ENCODE peak calls at places on chromosomes 2 and 18, in seven cellular contexts. V is fibroblast of villous mesenchyme, F is AG10803, U is pancreas, H is NB4, C is progenitor cell of endocrine pancreas, K is GM13977. M is an unnamed sample.

GRCh38 chr2:23492941-23493340 is 108.0 kb downstream of the KLHL29 start:
- DNase-seq in V (no peak), F (no peak), U (no peak), H (peak; percentile 34), C (no peak), K (no peak), M (no peak)

GRCh38 chr18:5630057-5630765 is 86.4 kb upstream of the EPB41L3 start:
- DNase-seq in V (peak; percentile 5), F (peak; percentile 16), U (peak; percentile 85), H (no peak), C (peak; percentile 64), K (peak; percentile 74), M (peak; percentile 69)

GRCh38 chr2:109457811-109458210 is 156.0 kb downstream of the SEPTIN10 start:
- DNase-seq in V (no peak), F (no peak), U (no peak), H (peak; percentile 78), C (no peak), K (no peak), M (no peak)

GRCh38 chr2:14677039-14677438 is 44.5 kb downstream of the LRATD1 start:
- DNase-seq in V (no peak), F (no peak), U (no peak), H (no peak), C (no peak), K (no peak), M (no peak)

GRCh38 chr2:185221-185620 is 78.6 kb downstream of the SH3YL1 start:
- DNase-seq in V (no peak), F (no peak), U (no peak), H (no peak), C (no peak), K (no peak), M (no peak)

GRCh38 chr2:236747426-236747825 is 177.8 kb downstream of the ACKR3 start:
- DNase-seq in V (no peak), F (no peak), U (no peak), H (peak; percentile 63), C (no peak), K (no peak), M (no peak)

GRCh38 chr2:153548536-153548935 is 70.0 kb upstream of the RPRM start:
- DNase-seq in V (no peak), F (no peak), U (no peak), H (no peak), C (no peak), K (no peak), M (no peak)

GRCh38 chr18:9058426-9058825 is 44.1 kb upstream of the NDUFV2 start:
- DNase-seq in V (peak; percentile 39), F (peak; percentile 47), U (no peak), H (no peak), C (no peak), K (no peak), M (no peak)

GRCh38 chr2:55810621-55811020 is 113.0 kb downstream of the EFEMP1 start:
- DNase-seq in V (no peak), F (no peak), U (no peak), H (no peak), C (no peak), K (no peak), M (no peak)

GRCh38 chr2:156619021-156619539 is 182.9 kb downstream of the GPD2 start:
- DNase-seq in V (no peak), F (no peak), U (no peak), H (no peak), C (no peak), K (no peak), M (no peak)

GRCh38 chr18:58638446-58638845 is 9.6 kb upstream of the ALPK2 start:
- DNase-seq in V (no peak), F (peak; percentile 50), U (no peak), H (peak; percentile 66), C (no peak), K (no peak), M (no peak)

GRCh38 chr2:127153691-127154158 is 46.8 kb upstream of the BIN1 start:
- DNase-seq in V (peak; percentile 81), F (peak; percentile 84), U (no peak), H (peak; percentile 46), C (no peak), K (no peak), M (peak; percentile 11)

GRCh38 chr2:226578879-226579278 is 220.7 kb downstream of the IRS1 start:
- DNase-seq in V (peak; percentile 68), F (peak; percentile 78), U (no peak), H (peak; percentile 66), C (no peak), K (no peak), M (no peak)

GRCh38 chr18:5693637-5694175 is 149.9 kb upstream of the EPB41L3 start:
- DNase-seq in V (no peak), F (peak; percentile 20), U (no peak), H (no peak), C (no peak), K (no peak), M (no peak)

GRCh38 chr18:48408727-48409590 is at the start of gene ZBTB7C:
- DNase-seq in V (peak; percentile 18), F (peak; percentile 12), U (peak; percentile 24), H (peak; percentile 47), C (peak; percentile 24), K (peak; percentile 62), M (peak; percentile 55)

GRCh38 chr18:27966872-27967271 is 210.1 kb downstream of the CDH2 start:
- DNase-seq in V (no peak), F (peak; percentile 10), U (no peak), H (no peak), C (no peak), K (no peak), M (no peak)

GRCh38 chr2:165513479-165513878 is 44.0 kb downstream of the CSRNP3 start:
- DNase-seq in V (no peak), F (no peak), U (no peak), H (no peak), C (no peak), K (no peak), M (no peak)

DNA sequence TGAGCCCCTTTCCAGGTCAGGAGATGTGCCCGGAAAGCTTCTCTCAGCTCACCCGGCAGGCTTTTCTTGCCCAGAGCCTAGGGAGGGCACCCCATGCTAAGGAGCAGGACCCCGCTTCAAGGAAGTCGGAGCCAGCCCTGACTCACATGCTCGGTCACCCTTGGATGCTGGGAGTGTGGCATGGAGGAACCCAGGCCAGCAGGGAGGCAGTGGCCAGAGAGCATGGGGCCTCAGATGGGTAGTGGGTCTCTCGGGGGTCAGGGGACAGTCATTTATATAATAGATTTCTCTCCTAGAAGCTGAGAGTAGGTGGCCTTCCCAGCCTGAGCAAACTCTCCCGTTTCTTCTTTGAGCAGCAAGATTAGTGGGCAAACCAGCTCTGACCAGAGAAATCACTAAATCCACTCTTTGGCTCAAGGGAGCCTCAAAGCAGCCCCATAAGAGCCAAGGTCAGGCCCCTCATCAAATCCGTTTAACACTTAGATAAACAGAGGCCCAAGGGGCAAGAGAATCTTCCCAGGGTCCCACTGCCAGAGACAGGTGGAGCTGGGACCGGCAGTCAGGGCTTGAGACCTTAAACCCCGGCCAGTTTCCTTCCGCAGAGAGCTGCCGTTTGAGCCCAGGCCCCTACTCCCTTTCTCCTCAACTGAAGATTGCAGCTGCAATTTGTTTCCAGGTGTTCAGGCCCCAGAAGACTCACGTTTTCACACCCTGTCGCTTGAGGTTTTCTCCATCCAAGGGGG is 113.1 kb downstream of the CYP26B1 start:
- DNase-seq in V (no peak), F (no peak), U (no peak), H (no peak), C (no peak), K (peak; percentile 1), M (no peak)
- TF ChIP-seq CTCF in V (no peak), F (no peak), U (no peak), H (no peak), C (no peak), K (no peak), M (no peak)

DNA sequence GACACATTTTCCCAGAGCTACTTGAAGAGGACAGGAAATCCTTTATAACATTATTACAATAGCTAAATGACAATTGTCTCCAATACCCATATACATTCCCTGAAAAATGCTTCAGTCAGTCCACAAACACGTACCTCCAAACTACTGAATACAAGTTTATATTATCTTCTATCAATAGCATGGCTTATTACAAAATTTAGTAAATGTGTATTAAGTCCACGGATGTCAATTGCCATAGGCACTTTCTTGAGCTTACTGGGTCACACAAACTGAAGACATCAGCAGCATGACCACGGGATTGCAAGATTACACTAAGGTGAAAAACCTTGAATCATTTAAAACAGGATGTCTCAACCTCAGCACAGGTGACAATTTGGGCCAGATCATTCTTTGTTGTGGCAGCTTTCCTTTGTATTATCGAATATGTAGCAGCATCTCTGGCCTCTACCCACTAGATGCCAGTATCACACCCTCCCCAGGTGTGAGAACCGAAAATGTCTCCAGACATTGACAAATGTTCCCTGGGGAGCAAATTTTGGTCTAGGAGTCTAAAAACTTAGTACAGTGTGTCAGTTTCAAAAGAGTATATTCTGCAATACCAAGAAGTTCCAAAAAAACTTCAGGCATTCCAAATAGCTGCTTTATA is 1.4 kb downstream of the MBD2 start:
- DNase-seq in V (no peak), F (no peak), U (peak; percentile 20), H (peak; percentile 26), C (no peak), K (no peak), M (no peak)
- TF ChIP-seq CTCF in V (peak; percentile 10), F (peak; percentile 16), U (no peak), H (no peak), C (no peak), K (peak; percentile 38), M (no peak)

GRCh38 chr2:195732569-195732968 is 75.5 kb downstream of the SLC39A10 start:
- DNase-seq in V (peak; percentile 28), F (no peak), U (no peak), H (no peak), C (no peak), K (no peak), M (no peak)
- TF ChIP-seq CTCF in V (no peak), F (no peak), U (no peak), H (no peak), C (no peak), K (no peak), M (no peak)

GRCh38 chr18:59902993-59903610 is 3.3 kb downstream of the PMAIP1 start:
- DNase-seq in V (no peak), F (no peak), U (no peak), H (no peak), C (no peak), K (no peak), M (no peak)
- TF ChIP-seq CTCF in V (no peak), F (no peak), U (no peak), H (no peak), C (no peak), K (no peak), M (no peak)

DNA sequence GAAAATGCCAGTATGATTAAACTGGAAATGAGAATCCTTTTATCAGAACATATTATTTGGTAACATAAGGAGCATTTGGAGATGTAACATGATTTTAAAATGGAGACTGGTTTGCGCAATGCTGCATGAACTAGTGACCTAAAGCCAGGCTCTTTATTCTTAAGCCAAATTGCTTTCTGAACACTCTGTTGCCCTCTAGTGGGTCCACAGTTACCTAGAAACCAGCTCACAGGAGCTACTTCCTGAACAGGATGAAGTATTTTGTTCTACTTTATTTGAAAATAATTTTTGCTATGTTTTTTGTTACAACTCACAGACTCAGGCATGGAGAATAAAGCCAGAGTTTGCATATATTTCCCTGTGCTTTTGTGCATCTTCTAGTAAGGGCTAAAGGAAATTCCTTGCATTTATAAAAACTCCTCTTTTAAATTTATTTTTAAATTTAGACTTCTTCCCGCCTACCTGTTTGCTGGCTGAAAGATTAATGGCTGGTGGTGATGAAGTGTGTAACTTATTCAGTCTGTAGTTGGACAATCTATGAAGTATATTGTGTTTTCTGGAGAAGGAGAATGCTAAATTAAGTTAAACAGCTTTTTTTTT is 146.7 kb downstream of the PARD3B start:
- DNase-seq in V (peak; percentile 95), F (peak; percentile 90), U (peak; percentile 71), H (peak; percentile 76), C (peak; percentile 14), K (peak; percentile 7), M (no peak)
- TF ChIP-seq CTCF in V (peak; percentile 89), F (peak; percentile 95), U (peak; percentile 42), H (peak; percentile 67), C (peak; percentile 84), K (peak; percentile 55), M (peak; percentile 52)